ENCODE peak calls at places on chromosomes 5 and 9, in four cellular contexts. M, Z, H and L are unnamed samples.

GRCh38 chr5:41527201-41527779 is 16.9 kb upstream of the PLCXD3 start:
- DNase-seq in M (no peak), Z (no peak), H (no peak), L (peak; percentile 90)

GRCh38 chr5:170479484-170479883 is 24.3 kb upstream of the KCNIP1 start:
- DNase-seq in M (no peak), Z (no peak), H (no peak), L (peak; percentile 6)

GRCh38 chr5:112995764-112996618 is 19.4 kb downstream of the DCP2 start:
- DNase-seq in M (peak; percentile 81), Z (peak; percentile 71), H (peak; percentile 82), L (peak; percentile 68)

GRCh38 chr9:93143830-93144530 is 9.9 kb upstream of the NINJ1 start:
- DNase-seq in M (no peak), Z (peak; percentile 41), H (peak; percentile 71), L (no peak)

GRCh38 chr9:36640982-36641381 is 68.3 kb downstream of the MELK start:
- DNase-seq in M (no peak), Z (peak; percentile 46), H (no peak), L (no peak)

GRCh38 chr5:11166906-11167305 is 405.9 kb upstream of the DAP start:
- DNase-seq in M (no peak), Z (no peak), H (no peak), L (no peak)

GRCh38 chr5:9337908-9338307 is 208.0 kb downstream of the SEMA5A start:
- DNase-seq in M (no peak), Z (no peak), H (no peak), L (peak; percentile 91)

GRCh38 chr9:126499005-126499910 is 114.5 kb upstream of the LMX1B start:
- DNase-seq in M (peak; percentile 60), Z (peak; percentile 33), H (peak; percentile 54), L (peak; percentile 11)

GRCh38 chr5:82766216-82766615 is 311.0 kb downstream of the TMEM167A start:
- DNase-seq in M (no peak), Z (no peak), H (no peak), L (no peak)

GRCh38 chr9:131036529-131037335 is 27.8 kb downstream of the LAMC3 start:
- DNase-seq in M (peak; percentile 46), Z (no peak), H (no peak), L (no peak)

GRCh38 chr5:178839319-178839704 is 20.4 kb upstream of the ZNF354B start:
- DNase-seq in M (no peak), Z (no peak), H (peak; percentile 45), L (no peak)

GRCh38 chr9:10614201-10614870 is 1.5 kb upstream of the PTPRD start:
- DNase-seq in M (no peak), Z (no peak), H (no peak), L (no peak)

GRCh38 chr9:10613413-10613812 is 611 bp upstream of the PTPRD start:
- DNase-seq in M (no peak), Z (no peak), H (no peak), L (no peak)

GRCh38 chr9:10612649-10613398 is at the start of gene PTPRD:
- DNase-seq in M (no peak), Z (peak; percentile 26), H (no peak), L (peak; percentile 1)
- TF ChIP-seq CTCF in M (no peak), Z (no peak), H (no peak), L (no peak)

GRCh38 chr9:127758843-127759242 is 19.6 kb downstream of the SH2D3C start:
- DNase-seq in M (no peak), Z (no peak), H (no peak), L (no peak)
- H3K4me3 ChIP-seq in M (no peak overlapping the region), Z (no peak overlapping the region), H (no peak overlapping the region), L (no peak overlapping the region)

GRCh38 chr9:136686534-136686793 is 793 bp downstream of the AGPAT2 start:
- DNase-seq in M (no peak), Z (no peak), H (no peak), L (no peak)

GRCh38 chr9:136687721-136688223 is 515 bp upstream of the AGPAT2 start:
- DNase-seq in M (no peak), Z (peak; percentile 53), H (no peak), L (no peak)

GRCh38 chr9:136688274-136689107 is 1.2 kb upstream of the AGPAT2 start:
- DNase-seq in M (no peak), Z (peak; percentile 67), H (no peak), L (no peak)

GRCh38 chr9:136685792-136686533 is 1.3 kb downstream of the AGPAT2 start:
- DNase-seq in M (no peak), Z (no peak), H (no peak), L (peak; percentile 20)

GRCh38 chr9:136686794-136687711 is at the start of gene AGPAT2:
- DNase-seq in M (peak; percentile 83), Z (peak; percentile 82), H (peak; percentile 65), L (peak; percentile 47)
- TF ChIP-seq CTCF in M (no peak), Z (no peak), H (no peak), L (no peak)

GRCh38 chr5:80184235-80185023 is 71.4 kb downstream of the SERINC5 start:
- DNase-seq in M (no peak), Z (no peak), H (no peak), L (no peak)
- H3K4me3 ChIP-seq in M (no peak overlapping the region), Z (no peak overlapping the region), H (no peak overlapping the region), L (no peak overlapping the region)

DNA sequence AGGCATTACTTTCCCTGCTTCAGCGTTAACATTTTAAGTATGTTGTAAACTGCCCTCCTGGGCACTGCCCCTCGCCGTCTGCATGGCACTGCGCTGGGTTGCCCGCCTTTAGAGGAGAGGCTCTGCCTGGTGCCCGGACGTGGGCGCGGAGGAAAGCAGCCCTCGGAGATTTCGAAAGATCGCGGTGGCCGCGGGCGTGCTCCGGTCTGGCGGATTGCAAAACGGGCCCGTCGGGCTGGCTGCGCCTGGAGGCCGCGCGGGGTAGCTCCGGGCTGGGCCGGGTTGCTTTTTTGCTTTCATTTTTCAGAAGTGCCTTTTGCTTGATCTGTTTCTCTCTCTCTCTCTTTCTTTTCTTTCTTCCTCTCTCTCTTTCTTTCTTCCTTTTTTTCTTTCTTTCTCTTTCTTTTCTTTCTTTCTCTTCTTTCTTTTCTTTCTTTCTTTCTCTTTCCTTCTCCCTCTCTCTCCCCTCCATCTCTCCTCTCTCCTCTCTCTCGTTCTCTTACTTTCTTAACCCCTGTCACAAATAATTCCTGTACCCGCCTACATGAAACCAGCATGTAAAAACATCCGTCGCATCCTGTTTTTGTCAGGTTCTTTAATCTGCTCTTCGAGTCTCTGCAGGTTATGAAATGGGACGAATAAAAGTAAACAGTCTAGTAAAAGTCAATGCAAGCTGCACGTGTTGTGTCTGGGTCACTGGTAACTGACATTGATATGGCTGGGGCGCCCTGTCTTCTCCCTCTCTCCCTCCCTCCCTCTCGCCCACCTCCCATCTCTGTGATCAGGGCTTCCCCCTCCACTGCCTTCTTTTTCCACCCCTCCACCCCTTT is 1.7 kb downstream of the FST start:
- DNase-seq in M (peak; percentile 89), Z (peak; percentile 71), H (peak; percentile 53), L (peak; percentile 85)
- TF ChIP-seq CTCF in M (peak; percentile 50), Z (no peak), H (peak; percentile 29), L (peak; percentile 34)

DNA sequence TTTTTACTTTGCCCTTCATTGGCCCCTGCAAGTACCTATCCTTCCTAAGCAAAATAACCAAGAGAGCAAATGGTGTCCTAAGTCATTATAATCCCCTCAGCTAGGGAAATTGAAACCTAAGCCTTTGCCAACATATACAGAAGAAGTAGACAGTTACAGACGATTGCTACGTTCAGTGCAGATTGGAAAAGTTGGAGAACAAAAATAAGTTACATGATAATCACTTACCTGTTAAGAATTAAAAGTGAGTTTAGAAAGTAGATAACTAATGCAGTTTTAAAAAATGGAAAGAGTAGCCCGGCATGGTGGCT is 244.8 kb downstream of the MPDZ start:
- DNase-seq in M (no peak), Z (no peak), H (no peak), L (no peak)
- H3K4me3 ChIP-seq in M (peak overlapping the region; percentile 21), Z (no peak overlapping the region), H (no peak overlapping the region), L (no peak overlapping the region)

GRCh38 chr5:133460172-133460758 is 152.1 kb downstream of the FSTL4 start:
- DNase-seq in M (no peak), Z (peak; percentile 49), H (no peak), L (no peak)
- TF ChIP-seq CTCF in M (no peak), Z (peak; percentile 70), H (no peak), L (peak; percentile 50)

GRCh38 chr9:95570150-95570549 is 53.4 kb upstream of the PTCH1 start:
- DNase-seq in M (no peak), Z (no peak), H (no peak), L (peak; percentile 57)
- H3K4me3 ChIP-seq in M (peak overlapping the region; percentile 7), Z (no peak overlapping the region), H (no peak overlapping the region), L (peak overlapping the region; percentile 47)